ENCODE peak calls at places on chromosomes 5 and 9, in nine cellular contexts. S is choroid plexus epithelial cell; B is dorsolateral prefrontal cortex; K is cardiac fibroblast; X is IMR-90; F is CD8-positive, alpha-beta T cell; T is mammary epithelial cell; E is tibial nerve; O is right cardiac atrium. J is an unnamed sample.

GRCh38 chr9:129174102-129174723 is 3.8 kb downstream of the IER5L start:
- DNase-seq in F (peak), T (peak), O (peak), B (peak), E (peak), K (peak), X (peak), S (peak), J (peak)

GRCh38 chr5:132238901-132239500 is 11.3 kb upstream of the P4HA2 start:
- DNase-seq in B (no peak), F (no peak), S (no peak), T (no peak), K (no peak), O (no peak), X (no peak), E (peak), J (no peak)

GRCh38 chr9:134131471-134132207 is 4.2 kb upstream of the WDR5 start:
- DNase-seq in X (no peak), T (no peak), S (no peak), O (no peak), F (no peak), E (no peak), B (no peak), K (no peak), J (no peak)

GRCh38 chr9:6215562-6215961 is at the start of gene IL33:
- DNase-seq in O (no peak), F (no peak), T (no peak), S (peak), E (no peak), K (peak), B (no peak), X (no peak), J (peak)

GRCh38 chr5:5573798-5574380 is 151.4 kb downstream of the ICE1 start:
- DNase-seq in E (no peak), K (no peak), O (no peak), T (no peak), F (no peak), S (no peak), X (no peak), B (no peak), J (no peak)

GRCh38 chr9:14515564-14516198 is 177.6 kb downstream of the ZDHHC21 start:
- DNase-seq in O (no peak), K (no peak), X (no peak), S (no peak), T (no peak), F (no peak), B (no peak), E (no peak), J (peak)

GRCh38 chr9:108290839-108291585 is 564.8 kb downstream of the ACTL7B start:
- DNase-seq in K (no peak), X (no peak), T (no peak), B (no peak), O (no peak), S (no peak), F (no peak), E (no peak), J (peak)

GRCh38 chr9:124743686-124744348 is 27.3 kb downstream of the NR6A1 start:
- DNase-seq in E (no peak), T (no peak), K (no peak), F (no peak), B (no peak), O (no peak), X (peak), S (peak), J (no peak)

GRCh38 chr9:80026121-80026520 is 454.4 kb downstream of the TLE4 start:
- DNase-seq in F (no peak), T (no peak), X (no peak), O (no peak), B (no peak), S (no peak), E (no peak), K (no peak), J (no peak)

GRCh38 chr9:26331223-26331622 is 561.4 kb downstream of the CAAP1 start:
- DNase-seq in B (no peak), T (no peak), E (no peak), F (no peak), K (no peak), O (no peak), X (no peak), S (no peak), J (no peak)

GRCh38 chr5:95835682-95836405 is 13.3 kb upstream of the GLRX start:
- DNase-seq in B (no peak), F (peak), S (no peak), T (no peak), O (no peak), K (peak), E (no peak), X (no peak), J (no peak)

GRCh38 chr5:68070641-68071191 is 144.8 kb upstream of the PIK3R1 start:
- DNase-seq in O (no peak), F (no peak), E (no peak), S (no peak), X (no peak), T (no peak), K (peak), B (no peak), J (peak)

GRCh38 chr5:848671-849111 is 2.1 kb downstream of the ZDHHC11 start:
- DNase-seq in E (no peak), T (no peak), B (no peak), F (no peak), O (peak), K (no peak), S (no peak), X (no peak), J (no peak)

GRCh38 chr9:33439731-33440130 is 7.7 kb downstream of the AQP3 start:
- DNase-seq in T (no peak), X (no peak), E (no peak), O (no peak), F (no peak), B (no peak), K (no peak), S (no peak), J (no peak)

GRCh38 chr5:113682497-113683136 is 169.1 kb downstream of the YTHDC2 start:
- DNase-seq in B (no peak), K (peak), S (peak), X (peak), T (no peak), O (no peak), E (no peak), F (no peak), J (no peak)

DNA sequence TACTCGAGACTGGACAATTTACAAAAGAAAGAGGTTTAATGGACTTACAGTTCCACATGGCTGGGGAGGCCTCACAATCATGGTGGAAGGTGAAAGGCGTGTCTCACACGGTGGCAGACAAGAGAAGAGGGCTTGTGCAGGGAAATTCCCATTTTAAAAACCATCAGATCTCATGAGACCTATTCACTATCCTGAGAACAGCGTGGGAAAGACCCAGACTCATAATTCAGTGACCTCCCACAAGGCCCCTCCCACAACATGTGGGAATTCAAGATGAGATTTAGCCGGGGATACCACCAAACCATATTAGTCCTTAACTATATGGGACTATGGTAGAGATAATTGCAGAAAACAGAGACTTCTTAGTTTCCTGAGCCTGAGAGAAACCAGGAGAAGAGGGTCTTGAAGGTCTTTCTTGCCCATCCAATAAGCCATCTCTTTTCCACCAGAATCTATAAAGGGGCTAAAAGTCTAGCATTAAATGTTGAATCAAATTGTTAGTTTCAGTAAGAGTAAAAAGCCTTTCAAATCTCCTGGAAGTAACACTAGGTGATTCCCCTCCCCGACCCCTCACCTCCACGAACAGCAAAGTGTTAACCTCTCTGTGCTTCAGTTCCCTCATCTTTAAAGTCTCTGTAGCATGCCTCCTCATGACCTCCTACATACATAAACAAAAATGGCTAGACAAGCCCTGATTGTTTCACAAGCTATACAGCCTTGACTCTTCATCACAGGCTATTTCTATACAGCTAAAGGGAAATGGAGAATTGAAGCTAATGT is 259.1 kb downstream of the TMEM167A start:
- DNase-seq in K (no peak), O (no peak), F (no peak), X (no peak), S (no peak), B (no peak), T (no peak), E (no peak), J (no peak)
- H3K4me3 ChIP-seq in K (no peak), O (no peak), F (no peak), X (no peak), S (no peak), B (no peak), T (no peak), E (no peak), J (no peak)

GRCh38 chr9:16710888-16711287 is 159.6 kb downstream of the BNC2 start:
- DNase-seq in O (no peak), T (no peak), S (no peak), X (no peak), F (no peak), E (no peak), B (no peak), K (no peak), J (no peak)

GRCh38 chr9:16709936-16710335 is 160.5 kb downstream of the BNC2 start:
- DNase-seq in F (no peak), X (no peak), S (no peak), O (no peak), B (no peak), T (no peak), K (no peak), E (no peak), J (no peak)

GRCh38 chr9:16705121-16705604 is 165.3 kb downstream of the BNC2 start:
- DNase-seq in X (peak), K (peak), E (peak), S (peak), T (peak), O (peak), F (no peak), B (no peak), J (peak)

GRCh38 chr9:16712800-16713199 is 157.7 kb downstream of the BNC2 start:
- DNase-seq in F (no peak), B (no peak), S (no peak), T (no peak), E (no peak), X (no peak), K (no peak), O (no peak), J (no peak)

DNA sequence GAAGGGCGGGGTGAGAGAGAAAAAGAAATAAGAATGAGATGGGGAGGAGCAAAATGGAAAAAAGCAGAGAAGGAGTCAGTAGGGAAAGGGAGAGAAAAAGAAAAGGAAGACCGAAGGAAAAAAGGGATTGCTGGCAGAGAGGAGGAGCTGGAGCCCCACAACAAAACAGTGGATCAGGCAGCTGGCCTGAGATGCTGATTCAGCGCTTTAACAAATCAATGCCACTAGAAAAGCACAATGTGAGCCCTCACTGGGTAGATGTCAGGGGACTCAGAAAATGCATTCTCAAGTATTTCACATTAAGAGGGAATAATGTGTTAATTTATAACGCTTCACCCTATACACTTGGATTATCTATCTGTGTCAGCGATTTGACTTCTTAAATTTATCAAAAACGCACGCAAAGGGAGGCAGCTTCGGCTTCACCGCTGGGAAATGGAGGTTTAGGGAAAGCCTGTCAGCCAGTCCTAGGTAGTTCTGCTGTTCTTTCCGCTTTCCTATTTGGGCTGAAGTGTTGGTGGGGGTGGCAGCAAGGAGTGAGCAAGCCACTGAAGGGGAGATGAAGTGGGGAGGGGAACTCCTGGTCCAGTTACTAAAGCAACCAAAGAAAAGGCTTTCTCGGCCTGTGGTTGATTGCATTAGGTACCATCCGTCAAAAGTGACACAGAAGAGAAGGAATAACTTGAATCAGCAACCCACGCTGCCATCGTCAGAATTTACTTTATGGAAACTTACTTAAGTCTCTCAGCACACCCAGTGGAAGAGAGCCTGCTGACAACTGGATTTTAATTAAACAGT is 161.6 kb downstream of the BNC2 start:
- DNase-seq in F (no peak), T (no peak), O (no peak), K (peak), E (no peak), B (no peak), X (peak), S (no peak), J (peak)
- H3K4me3 ChIP-seq in F (no peak), T (no peak), O (no peak), K (no peak), E (no peak), B (no peak), X (no peak), S (no peak), J (no peak)

DNA sequence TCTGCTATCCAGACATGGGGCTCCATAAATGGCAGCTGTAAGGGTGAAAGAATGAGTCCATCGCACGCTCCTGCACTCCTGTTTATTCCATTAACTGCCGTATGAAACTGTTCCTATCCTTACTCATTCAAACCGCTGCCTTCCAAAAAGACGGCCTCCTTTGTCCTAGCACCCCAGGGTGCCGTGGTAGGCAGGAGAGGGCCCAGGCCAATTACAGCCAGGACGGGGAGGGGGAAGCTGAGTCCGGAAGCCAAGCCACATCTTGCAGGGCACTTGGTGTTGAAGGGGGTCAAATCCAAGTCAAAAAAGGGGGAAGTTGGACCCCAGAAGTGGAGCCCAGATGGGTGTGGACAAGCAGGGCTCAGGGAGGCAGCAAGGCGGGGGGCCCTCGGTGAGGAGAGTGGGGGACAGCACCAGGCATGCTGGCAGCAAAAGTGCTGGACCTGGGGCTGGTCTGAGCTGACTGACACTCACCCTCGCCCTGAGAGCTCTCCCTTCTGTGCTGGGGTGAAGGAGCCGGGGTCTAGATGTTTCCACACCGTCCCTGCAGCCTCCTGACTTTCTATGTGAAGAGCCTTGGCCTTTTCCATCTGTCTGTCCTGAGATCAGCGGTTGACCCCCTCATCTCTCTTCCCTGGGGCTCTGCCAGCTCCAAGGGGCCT is 63.3 kb downstream of the COL23A1 start:
- DNase-seq in S (no peak), B (no peak), K (no peak), X (no peak), F (no peak), O (no peak), T (no peak), E (no peak), J (no peak)
- H3K4me3 ChIP-seq in S (no peak), B (no peak), K (no peak), X (no peak), F (no peak), O (no peak), T (no peak), E (no peak), J (no peak)

GRCh38 chr9:127976498-127976897 is 4.3 kb downstream of the EEIG1 start:
- DNase-seq in S (no peak), E (no peak), B (no peak), K (no peak), F (peak), X (no peak), O (no peak), T (no peak), J (no peak)
- H3K4me3 ChIP-seq in S (no peak), E (peak), B (peak), K (no peak), F (peak), X (no peak), O (no peak), T (no peak), J (no peak)